ENCODE peak calls at places on chromosomes 7 and 10, in nine cellular contexts. S, D, H, E, I, G, P, A and Q are unnamed samples.
A peak's percentile ranks its signal among the peaks of the same experiment; 100 is the strongest.

GRCh38 chr10:102643346-102644065 is 773 bp upstream of the TRIM8 start:
- DNase-seq in S (peak; percentile 78), D (peak; percentile 74), H (peak; percentile 76), E (peak; percentile 86), I (peak; percentile 87), G (peak; percentile 85), P (peak; percentile 33), A (peak; percentile 85), Q (peak; percentile 88)

GRCh38 chr7:5854738-5855137 is 25.9 kb upstream of the OCM start:
- DNase-seq in S (no peak), D (no peak), H (no peak), E (no peak), I (no peak), G (no peak), P (no peak), A (no peak), Q (no peak)

GRCh38 chr7:28067171-28067570 is 113.4 kb downstream of the JAZF1 start:
- DNase-seq in S (no peak), D (no peak), H (no peak), E (no peak), I (no peak), G (no peak), P (no peak), A (no peak), Q (no peak)

GRCh38 chr10:23192396-23192740 is 256 bp downstream of the PTF1A start:
- DNase-seq in S (no peak), D (no peak), H (no peak), E (peak; percentile 79), I (no peak), G (no peak), P (no peak), A (no peak), Q (no peak)

GRCh38 chr10:81021428-81022129 is 483.9 kb downstream of the SH2D4B start:
- DNase-seq in S (no peak), D (no peak), H (no peak), E (no peak), I (no peak), G (peak; percentile 17), P (no peak), A (no peak), Q (no peak)

GRCh38 chr7:34341331-34341730 is 316.7 kb upstream of the NPSR1 start:
- DNase-seq in S (no peak), D (no peak), H (no peak), E (no peak), I (no peak), G (no peak), P (no peak), A (no peak), Q (peak; percentile 2)

GRCh38 chr7:22357311-22358175 is 589 bp upstream of the RAPGEF5 start:
- DNase-seq in S (peak; percentile 35), D (peak; percentile 2), H (peak; percentile 5), E (peak; percentile 68), I (no peak), G (no peak), P (no peak), A (no peak), Q (peak; percentile 93)

GRCh38 chr7:38312776-38313175 is 39.3 kb upstream of the TARP start:
- DNase-seq in S (no peak), D (no peak), H (no peak), E (no peak), I (no peak), G (no peak), P (no peak), A (no peak), Q (no peak)

GRCh38 chr10:132685921-132686680 is 99.8 kb downstream of the NKX6-2 start:
- DNase-seq in S (no peak), D (no peak), H (no peak), E (peak; percentile 32), I (peak; percentile 25), G (no peak), P (no peak), A (no peak), Q (peak; percentile 73)

GRCh38 chr10:72567421-72567820 is 58.5 kb downstream of the MICU1 start:
- DNase-seq in S (peak; percentile 65), D (peak; percentile 28), H (peak; percentile 15), E (no peak), I (peak; percentile 64), G (no peak), P (no peak), A (peak; percentile 35), Q (peak; percentile 26)

GRCh38 chr7:26959290-26959689 is 94.9 kb upstream of the SKAP2 start:
- DNase-seq in S (no peak), D (no peak), H (no peak), E (no peak), I (no peak), G (no peak), P (no peak), A (no peak), Q (no peak)

GRCh38 chr10:59654007-59654406 is 55.6 kb downstream of the SLC16A9 start:
- DNase-seq in S (no peak), D (no peak), H (no peak), E (no peak), I (no peak), G (no peak), P (no peak), A (no peak), Q (no peak)

GRCh38 chr10:9596368-9596920 is 1421.2 kb upstream of the CELF2 start:
- DNase-seq in S (peak; percentile 10), D (peak; percentile 62), H (peak; percentile 76), E (no peak), I (no peak), G (no peak), P (no peak), A (no peak), Q (peak; percentile 75)

GRCh38 chr10:87864497-87865059 is 1.2 kb downstream of the PTEN start:
- DNase-seq in S (no peak), D (no peak), H (no peak), E (peak; percentile 48), I (no peak), G (no peak), P (no peak), A (no peak), Q (peak; percentile 62)

GRCh38 chr7:140039896-140040295 is 22.9 kb downstream of the PARP12 start:
- DNase-seq in S (no peak), D (no peak), H (no peak), E (no peak), I (no peak), G (no peak), P (no peak), A (no peak), Q (no peak)

GRCh38 chr7:151755131-151755787 is 121.7 kb downstream of the PRKAG2 start:
- DNase-seq in S (no peak), D (peak; percentile 82), H (peak; percentile 97), E (no peak), I (peak; percentile 79), G (no peak), P (no peak), A (no peak), Q (no peak)

GRCh38 chr7:73937014-73937413 is 76.1 kb downstream of the TMEM270 start:
- DNase-seq in S (no peak), D (peak; percentile 21), H (peak; percentile 7), E (no peak), I (no peak), G (no peak), P (no peak), A (peak; percentile 36), Q (no peak)

GRCh38 chr7:136006208-136006607 is 29.0 kb upstream of the MTPN start:
- DNase-seq in S (no peak), D (no peak), H (no peak), E (no peak), I (no peak), G (no peak), P (no peak), A (no peak), Q (no peak)

GRCh38 chr7:90594791-90595317 is 1.3 kb upstream of the CDK14 start:
- DNase-seq in S (no peak), D (peak; percentile 91), H (peak; percentile 83), E (peak; percentile 67), I (no peak), G (no peak), P (no peak), A (peak; percentile 65), Q (peak; percentile 94)

GRCh38 chr7:137881607-137882260 is 35.0 kb upstream of the DGKI start:
- DNase-seq in S (no peak), D (no peak), H (no peak), E (no peak), I (no peak), G (no peak), P (no peak), A (no peak), Q (no peak)

GRCh38 chr7:137878333-137878961 is 31.7 kb upstream of the DGKI start:
- DNase-seq in S (no peak), D (peak; percentile 33), H (peak; percentile 39), E (no peak), I (peak; percentile 87), G (no peak), P (no peak), A (no peak), Q (no peak)

GRCh38 chr7:137879357-137880158 is 32.8 kb upstream of the DGKI start:
- DNase-seq in S (no peak), D (peak; percentile 61), H (no peak), E (peak; percentile 56), I (peak; percentile 50), G (no peak), P (no peak), A (no peak), Q (no peak)

GRCh38 chr7:137882261-137882668 is 35.5 kb upstream of the DGKI start:
- DNase-seq in S (peak; percentile 74), D (peak; percentile 100), H (peak; percentile 90), E (no peak), I (peak; percentile 52), G (no peak), P (no peak), A (peak; percentile 79), Q (peak; percentile 95)

GRCh38 chr7:137880432-137880831 is 33.7 kb upstream of the DGKI start:
- DNase-seq in S (no peak), D (peak; percentile 77), H (peak; percentile 82), E (no peak), I (no peak), G (no peak), P (no peak), A (peak; percentile 77), Q (peak; percentile 85)
- H3K4me1 ChIP-seq in S (peaks cover 15% of the 10 kb centered on the region), D (peaks cover 14% of the 10 kb centered on the region), H (peaks cover 15% of the 10 kb centered on the region), E (peaks cover 7% of the 10 kb centered on the region), I (peaks cover 2% of the 10 kb centered on the region), G (no peaks in the 10 kb centered on the region), P (no peaks in the 10 kb centered on the region), A (peaks cover 65% of the 10 kb centered on the region), Q (peaks cover 82% of the 10 kb centered on the region)

GRCh38 chr10:67242531-67242930 is 316.7 kb downstream of the LRRTM3 start:
- DNase-seq in S (no peak), D (no peak), H (no peak), E (no peak), I (no peak), G (no peak), P (no peak), A (no peak), Q (no peak)
- H3K4me1 ChIP-seq in S (no peaks in the 10 kb centered on the region), D (no peaks in the 10 kb centered on the region), H (no peaks in the 10 kb centered on the region), E (no peaks in the 10 kb centered on the region), I (peaks cover 21% of the 10 kb centered on the region), G (no peaks in the 10 kb centered on the region), P (no peaks in the 10 kb centered on the region), A (no peaks in the 10 kb centered on the region), Q (no peaks in the 10 kb centered on the region)

GRCh38 chr10:110069502-110069982 is 61.8 kb downstream of the ADD3 start:
- DNase-seq in S (no peak), D (no peak), H (peak; percentile 30), E (no peak), I (no peak), G (no peak), P (no peak), A (peak; percentile 32), Q (no peak)
- H3K4me1 ChIP-seq in S (peaks cover 8% of the 10 kb centered on the region), D (peaks cover 11% of the 10 kb centered on the region), H (peaks cover 10% of the 10 kb centered on the region), E (peaks cover 20% of the 10 kb centered on the region), I (peaks cover 32% of the 10 kb centered on the region), G (no peaks in the 10 kb centered on the region), P (peaks cover 84% of the 10 kb centered on the region), A (peaks cover 49% of the 10 kb centered on the region), Q (peaks cover 25% of the 10 kb centered on the region)

GRCh38 chr10:46096426-46096825 is 50.4 kb upstream of the MSMB start:
- DNase-seq in S (no peak), D (peak; percentile 29), H (no peak), E (no peak), I (no peak), G (no peak), P (no peak), A (no peak), Q (no peak)
- H3K4me1 ChIP-seq in S (no peaks in the 10 kb centered on the region), D (no peaks in the 10 kb centered on the region), H (no peaks in the 10 kb centered on the region), E (peaks cover 24% of the 10 kb centered on the region), I (no peaks in the 10 kb centered on the region), G (no peaks in the 10 kb centered on the region), P (peaks cover 68% of the 10 kb centered on the region), A (no peaks in the 10 kb centered on the region), Q (no peaks in the 10 kb centered on the region)